ENCODE peak calls at places on chromosomes 2 and 18, in five cellular contexts. One of them, this sample, is unnamed.
A peak's percentile ranks its signal among the peaks of the same experiment; 100 is the strongest.

GRCh38 chr2:236168110-236169067 is at the start of gene GBX2:
- DNase-seq in A549: peak; percentile 94
- DNase-seq in HepG2: no peak
- DNase-seq in K562: peak; percentile 94
- DNase-seq in GM12878: no peak
- DNase-seq in this sample: peak; percentile 95

GRCh38 chr2:126995652-126996377 is 97.1 kb downstream of the TEX51 start:
- DNase-seq in A549: no peak
- DNase-seq in HepG2: peak; percentile 33
- DNase-seq in K562: no peak
- DNase-seq in GM12878: no peak
- DNase-seq in this sample: no peak

GRCh38 chr2:71150082-71150816 is 19.8 kb downstream of the MPHOSPH10 start:
- DNase-seq in A549: no peak
- DNase-seq in HepG2: no peak
- DNase-seq in K562: no peak
- DNase-seq in GM12878: no peak
- DNase-seq in this sample: peak; percentile 11

GRCh38 chr2:7508220-7508943 is 591.2 kb downstream of the RNF144A start:
- DNase-seq in A549: no peak
- DNase-seq in HepG2: no peak
- DNase-seq in K562: no peak
- DNase-seq in GM12878: no peak
- DNase-seq in this sample: no peak

GRCh38 chr2:98161202-98161601 is 74.2 kb downstream of the VWA3B start:
- DNase-seq in A549: no peak
- DNase-seq in HepG2: no peak
- DNase-seq in K562: no peak
- DNase-seq in GM12878: no peak
- DNase-seq in this sample: no peak

GRCh38 chr18:74454279-74454741 is 2.8 kb downstream of the DIPK1C start:
- DNase-seq in A549: no peak
- DNase-seq in HepG2: no peak
- DNase-seq in K562: no peak
- DNase-seq in GM12878: no peak
- DNase-seq in this sample: no peak

GRCh38 chr2:47654790-47655562 is 128.0 kb upstream of the MSH6 start:
- DNase-seq in A549: no peak
- DNase-seq in HepG2: no peak
- DNase-seq in K562: no peak
- DNase-seq in GM12878: peak; percentile 60
- DNase-seq in this sample: peak; percentile 51

GRCh38 chr2:142130111-142131015 is 453 bp downstream of the LRP1B start:
- DNase-seq in A549: no peak
- DNase-seq in HepG2: peak; percentile 15
- DNase-seq in K562: no peak
- DNase-seq in GM12878: no peak
- DNase-seq in this sample: peak; percentile 88

GRCh38 chr2:38277245-38278119 is 99.6 kb downstream of the ATL2 start:
- DNase-seq in A549: no peak
- DNase-seq in HepG2: peak; percentile 68
- DNase-seq in K562: no peak
- DNase-seq in GM12878: no peak
- DNase-seq in this sample: peak; percentile 87

GRCh38 chr2:219205165-219205538 is 1.4 kb upstream of the ZFAND2B start:
- DNase-seq in A549: no peak
- DNase-seq in HepG2: no peak
- DNase-seq in K562: no peak
- DNase-seq in GM12878: no peak
- DNase-seq in this sample: no peak

GRCh38 chr2:240468300-240469238 is 33.1 kb downstream of the GPC1 start:
- DNase-seq in A549: no peak
- DNase-seq in HepG2: no peak
- DNase-seq in K562: no peak
- DNase-seq in GM12878: no peak
- DNase-seq in this sample: no peak

GRCh38 chr2:14558382-14558919 is 74.1 kb upstream of the LRATD1 start:
- DNase-seq in A549: no peak
- DNase-seq in HepG2: no peak
- DNase-seq in K562: no peak
- DNase-seq in GM12878: no peak
- DNase-seq in this sample: no peak

GRCh38 chr2:10043256-10043905 is at the start of gene KLF11:
- DNase-seq in A549: peak; percentile 86
- DNase-seq in HepG2: peak; percentile 73
- DNase-seq in K562: peak; percentile 96
- DNase-seq in GM12878: no peak
- DNase-seq in this sample: peak; percentile 89

GRCh38 chr2:187783446-187783845 is 229.2 kb upstream of the TFPI start:
- DNase-seq in A549: no peak
- DNase-seq in HepG2: no peak
- DNase-seq in K562: no peak
- DNase-seq in GM12878: no peak
- DNase-seq in this sample: peak; percentile 10

GRCh38 chr2:1647417-1648240 is 96.7 kb downstream of the PXDN start:
- DNase-seq in A549: no peak
- DNase-seq in HepG2: no peak
- DNase-seq in K562: no peak
- DNase-seq in GM12878: no peak
- DNase-seq in this sample: no peak

GRCh38 chr2:24702800-24703199 is 90.4 kb downstream of the PTRHD1 start:
- DNase-seq in A549: peak; percentile 15
- DNase-seq in HepG2: no peak
- DNase-seq in K562: no peak
- DNase-seq in GM12878: no peak
- DNase-seq in this sample: no peak

GRCh38 chr2:2769481-2770431 is 438.7 kb upstream of the MYT1L start:
- DNase-seq in A549: no peak
- DNase-seq in HepG2: no peak
- DNase-seq in K562: no peak
- DNase-seq in GM12878: no peak
- DNase-seq in this sample: no peak

GRCh38 chr2:113807634-113808196 is 51.3 kb upstream of the SLC35F5 start:
- DNase-seq in A549: no peak
- DNase-seq in HepG2: no peak
- DNase-seq in K562: no peak
- DNase-seq in GM12878: no peak
- DNase-seq in this sample: no peak

GRCh38 chr2:37387143-37387835 is 42.9 kb downstream of the QPCT start:
- DNase-seq in A549: no peak
- DNase-seq in HepG2: no peak
- DNase-seq in K562: no peak
- DNase-seq in GM12878: no peak
- DNase-seq in this sample: no peak

GRCh38 chr2:195656859-195657633 is at the start of gene SLC39A10:
- DNase-seq in A549: peak; percentile 77
- DNase-seq in HepG2: peak; percentile 98
- DNase-seq in K562: peak; percentile 89
- DNase-seq in GM12878: peak; percentile 93
- DNase-seq in this sample: peak; percentile 97

GRCh38 chr2:128440666-128441340 is 122.1 kb upstream of the HS6ST1 start:
- DNase-seq in A549: no peak
- DNase-seq in HepG2: no peak
- DNase-seq in K562: no peak
- DNase-seq in GM12878: no peak
- DNase-seq in this sample: no peak
- TF ChIP-seq JUNB in A549: no peak
- TF ChIP-seq JUNB in HepG2: no peak
- TF ChIP-seq JUNB in K562: no peak
- TF ChIP-seq JUNB in GM12878: no peak
- TF ChIP-seq JUNB in this sample: no peak

GRCh38 chr2:131039101-131039440 is 54.2 kb downstream of the FAM168B start:
- DNase-seq in A549: no peak
- DNase-seq in HepG2: no peak
- DNase-seq in K562: no peak
- DNase-seq in GM12878: no peak
- DNase-seq in this sample: no peak

GRCh38 chr2:131038258-131039100 is 54.8 kb downstream of the FAM168B start:
- DNase-seq in A549: no peak
- DNase-seq in HepG2: no peak
- DNase-seq in K562: no peak
- DNase-seq in GM12878: no peak
- DNase-seq in this sample: no peak

GRCh38 chr2:131040661-131041401 is 52.4 kb downstream of the FAM168B start:
- DNase-seq in A549: no peak
- DNase-seq in HepG2: no peak
- DNase-seq in K562: no peak
- DNase-seq in GM12878: no peak
- DNase-seq in this sample: no peak

GRCh38 chr2:131039908-131040660 is 53.2 kb downstream of the FAM168B start:
- DNase-seq in A549: no peak
- DNase-seq in HepG2: no peak
- DNase-seq in K562: no peak
- DNase-seq in GM12878: no peak
- DNase-seq in this sample: no peak

GRCh38 chr2:131039535-131039907 is 53.7 kb downstream of the FAM168B start:
- DNase-seq in A549: no peak
- DNase-seq in HepG2: no peak
- DNase-seq in K562: no peak
- DNase-seq in GM12878: no peak
- DNase-seq in this sample: no peak
- H3K4me2 ChIP-seq in A549: no peak overlapping the region
- H3K4me2 ChIP-seq in HepG2: no peak overlapping the region
- H3K4me2 ChIP-seq in K562: no peak overlapping the region
- H3K4me2 ChIP-seq in GM12878: no peak overlapping the region
- H3K4me2 ChIP-seq in this sample: no peak overlapping the region

GRCh38 chr2:23436346-23437099 is 51.5 kb downstream of the KLHL29 start:
- DNase-seq in A549: no peak
- DNase-seq in HepG2: no peak
- DNase-seq in K562: no peak
- DNase-seq in GM12878: no peak
- DNase-seq in this sample: peak; percentile 54

GRCh38 chr2:23435250-23436035 is 50.5 kb downstream of the KLHL29 start:
- DNase-seq in A549: no peak
- DNase-seq in HepG2: no peak
- DNase-seq in K562: no peak
- DNase-seq in GM12878: no peak
- DNase-seq in this sample: no peak

GRCh38 chr2:23445450-23445868 is 60.5 kb downstream of the KLHL29 start:
- DNase-seq in A549: no peak
- DNase-seq in HepG2: no peak
- DNase-seq in K562: no peak
- DNase-seq in GM12878: no peak
- DNase-seq in this sample: no peak

GRCh38 chr2:23446916-23447315 is 61.9 kb downstream of the KLHL29 start:
- DNase-seq in A549: no peak
- DNase-seq in HepG2: no peak
- DNase-seq in K562: no peak
- DNase-seq in GM12878: no peak
- DNase-seq in this sample: no peak

DNA sequence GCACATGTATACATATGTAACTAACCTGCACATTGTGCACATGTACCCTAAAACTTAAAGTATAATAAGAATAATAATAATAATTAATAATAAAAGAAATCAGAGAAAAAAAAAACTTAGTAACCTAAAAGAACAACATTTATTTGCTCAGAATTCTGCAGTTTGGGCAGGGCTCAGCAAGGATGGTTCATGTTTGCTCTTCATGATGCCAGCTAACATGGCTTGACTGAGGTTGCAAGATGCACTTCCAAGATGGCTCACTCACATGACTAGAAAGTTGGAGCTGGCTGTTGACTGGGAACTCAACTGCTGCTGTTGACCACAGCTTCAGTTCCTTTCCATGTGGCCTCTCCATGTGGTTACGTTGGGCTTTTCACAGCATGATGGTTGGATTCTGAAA is 56.4 kb downstream of the KLHL29 start:
- DNase-seq in A549: no peak
- DNase-seq in HepG2: no peak
- DNase-seq in K562: no peak
- DNase-seq in GM12878: no peak
- DNase-seq in this sample: no peak
- H3K27ac ChIP-seq in A549: no peak overlapping the region
- H3K27ac ChIP-seq in HepG2: no peak overlapping the region
- H3K27ac ChIP-seq in K562: no peak overlapping the region
- H3K27ac ChIP-seq in GM12878: no peak overlapping the region
- H3K27ac ChIP-seq in this sample: no peak overlapping the region

GRCh38 chr18:48580782-48581181 is 42.0 kb downstream of the CTIF start:
- DNase-seq in A549: no peak
- DNase-seq in HepG2: no peak
- DNase-seq in K562: no peak
- DNase-seq in GM12878: no peak
- DNase-seq in this sample: peak; percentile 65
- TF ChIP-seq JUNB in A549: no peak
- TF ChIP-seq JUNB in HepG2: no peak
- TF ChIP-seq JUNB in K562: no peak
- TF ChIP-seq JUNB in GM12878: no peak
- TF ChIP-seq JUNB in this sample: no peak

DNA sequence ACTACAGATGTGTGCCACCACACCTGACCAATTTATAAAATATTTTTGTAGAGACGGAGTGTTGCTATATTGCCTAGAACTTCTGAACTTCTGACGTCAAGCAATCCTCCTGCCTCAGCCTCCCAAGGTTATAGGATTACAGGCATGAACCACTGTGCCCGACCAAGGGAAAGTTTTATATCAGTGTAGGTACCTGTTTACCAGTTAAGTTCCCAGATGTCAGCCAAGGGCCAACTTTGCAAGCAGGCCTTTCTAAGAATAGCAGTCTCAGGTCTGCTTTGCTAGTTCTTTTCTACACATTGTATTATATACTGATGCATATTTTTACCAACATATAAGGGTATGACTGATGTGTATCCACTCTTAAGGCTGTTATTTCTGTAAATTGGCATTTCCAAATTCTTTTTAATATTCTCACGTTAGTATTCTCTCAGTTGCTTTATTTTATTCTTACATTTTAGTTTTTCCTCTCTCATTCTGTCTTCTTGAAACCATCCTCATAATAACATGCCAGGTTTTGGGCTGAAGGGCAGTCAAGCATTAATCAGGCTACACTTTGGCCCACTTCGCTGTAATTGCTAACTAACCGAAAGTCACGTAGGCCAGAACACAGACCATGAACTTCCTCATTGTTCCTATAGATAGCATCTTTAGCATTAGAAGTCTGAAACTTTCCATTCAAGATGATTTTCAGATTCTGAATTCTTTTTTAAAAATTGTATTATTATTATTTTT is 25.0 kb upstream of the CXXC1 start:
- DNase-seq in A549: no peak
- DNase-seq in HepG2: no peak
- DNase-seq in K562: no peak
- DNase-seq in GM12878: peak; percentile 97
- DNase-seq in this sample: no peak
- H3K4me2 ChIP-seq in A549: no peak overlapping the region
- H3K4me2 ChIP-seq in HepG2: peak overlapping the region; percentile 0
- H3K4me2 ChIP-seq in K562: no peak overlapping the region
- H3K4me2 ChIP-seq in GM12878: peak overlapping the region; percentile 85
- H3K4me2 ChIP-seq in this sample: no peak overlapping the region